ENCODE peak calls at places on chromosome 18, in four cellular contexts. One of them, this sample, is unnamed.
A peak's percentile ranks its signal among the peaks of the same experiment; 100 is the strongest.

GRCh38 chr18:2825613-2826205 is 21.1 kb upstream of the EMILIN2 start:
- DNase-seq in left ventricle myocardium inferior: no peak
- DNase-seq in GM12865: no peak
- DNase-seq in B cell: no peak
- DNase-seq in this sample: no peak

GRCh38 chr18:2964349-2965010 is 48.5 kb downstream of the LPIN2 start:
- DNase-seq in left ventricle myocardium inferior: no peak
- DNase-seq in GM12865: no peak
- DNase-seq in B cell: no peak
- DNase-seq in this sample: no peak

GRCh38 chr18:38481576-38481975 is 916.0 kb upstream of the CELF4 start:
- DNase-seq in B cell: no peak
- DNase-seq in left ventricle myocardium inferior: no peak
- DNase-seq in GM12865: no peak
- DNase-seq in this sample: no peak

GRCh38 chr18:42045346-42045745 is 90.3 kb downstream of the PIK3C3 start:
- DNase-seq in left ventricle myocardium inferior: no peak
- DNase-seq in GM12865: no peak
- DNase-seq in B cell: no peak
- DNase-seq in this sample: no peak

GRCh38 chr18:63409301-63409700 is 13.0 kb downstream of the VPS4B start:
- DNase-seq in left ventricle myocardium inferior: no peak
- DNase-seq in GM12865: no peak
- DNase-seq in B cell: no peak
- DNase-seq in this sample: no peak

GRCh38 chr18:21191596-21192307 is 50.3 kb upstream of the GREB1L start:
- DNase-seq in left ventricle myocardium inferior: peak; percentile 36
- DNase-seq in GM12865: peak; percentile 52
- DNase-seq in B cell: no peak
- DNase-seq in this sample: no peak

GRCh38 chr18:74331404-74331803 is 15.8 kb downstream of the C18orf63 start:
- DNase-seq in GM12865: peak; percentile 18
- DNase-seq in left ventricle myocardium inferior: no peak
- DNase-seq in B cell: no peak
- DNase-seq in this sample: no peak

GRCh38 chr18:42444349-42444748 is 489.3 kb downstream of the PIK3C3 start:
- DNase-seq in B cell: no peak
- DNase-seq in GM12865: no peak
- DNase-seq in left ventricle myocardium inferior: no peak
- DNase-seq in this sample: no peak

GRCh38 chr18:26746284-26747130 is 119.0 kb downstream of the AQP4 start:
- DNase-seq in GM12865: no peak
- DNase-seq in left ventricle myocardium inferior: no peak
- DNase-seq in B cell: no peak
- DNase-seq in this sample: no peak

GRCh38 chr18:62784338-62784965 is 69.1 kb downstream of the PHLPP1 start:
- DNase-seq in B cell: no peak
- DNase-seq in GM12865: peak; percentile 48
- DNase-seq in left ventricle myocardium inferior: no peak
- DNase-seq in this sample: peak; percentile 17

GRCh38 chr18:50306944-50307343 is 19.5 kb upstream of the CXXC1 start:
- DNase-seq in left ventricle myocardium inferior: no peak
- DNase-seq in B cell: no peak
- DNase-seq in GM12865: no peak
- DNase-seq in this sample: no peak

GRCh38 chr18:48036641-48037421 is 106.4 kb upstream of the SMAD2 start:
- DNase-seq in left ventricle myocardium inferior: no peak
- DNase-seq in GM12865: no peak
- DNase-seq in B cell: no peak
- DNase-seq in this sample: no peak

GRCh38 chr18:63953811-63954210 is 4.7 kb downstream of the HMSD start:
- DNase-seq in left ventricle myocardium inferior: no peak
- DNase-seq in GM12865: no peak
- DNase-seq in B cell: no peak
- DNase-seq in this sample: no peak

GRCh38 chr18:36993068-36993467 is 164.1 kb downstream of the KIAA1328 start:
- DNase-seq in left ventricle myocardium inferior: no peak
- DNase-seq in GM12865: peak; percentile 9
- DNase-seq in B cell: no peak
- DNase-seq in this sample: no peak

GRCh38 chr18:22613788-22614187 is 196.1 kb upstream of the CTAGE1 start:
- DNase-seq in B cell: no peak
- DNase-seq in GM12865: no peak
- DNase-seq in left ventricle myocardium inferior: no peak
- DNase-seq in this sample: no peak

GRCh38 chr18:24380163-24380747 is 17.4 kb downstream of the OSBPL1A start:
- DNase-seq in B cell: no peak
- DNase-seq in GM12865: no peak
- DNase-seq in left ventricle myocardium inferior: no peak
- DNase-seq in this sample: no peak

GRCh38 chr18:30945769-30946168 is 96.8 kb downstream of the DSC3 start:
- DNase-seq in GM12865: no peak
- DNase-seq in left ventricle myocardium inferior: no peak
- DNase-seq in B cell: no peak
- DNase-seq in this sample: no peak

GRCh38 chr18:34320267-34320666 is 95.6 kb upstream of the NOL4 start:
- DNase-seq in left ventricle myocardium inferior: no peak
- DNase-seq in GM12865: no peak
- DNase-seq in B cell: no peak
- DNase-seq in this sample: no peak

GRCh38 chr18:32454667-32455066 is 16.0 kb downstream of the GAREM1 start:
- DNase-seq in left ventricle myocardium inferior: no peak
- DNase-seq in B cell: no peak
- DNase-seq in GM12865: no peak
- DNase-seq in this sample: no peak

GRCh38 chr18:67514465-67514864 is 2.1 kb downstream of the DSEL start:
- DNase-seq in B cell: no peak
- DNase-seq in left ventricle myocardium inferior: no peak
- DNase-seq in GM12865: no peak
- DNase-seq in this sample: no peak

GRCh38 chr18:67517224-67517765 is 775 bp upstream of the DSEL start:
- DNase-seq in B cell: peak; percentile 22
- DNase-seq in left ventricle myocardium inferior: peak; percentile 20
- DNase-seq in GM12865: peak; percentile 4
- DNase-seq in this sample: peak; percentile 23

GRCh38 chr18:67516432-67517223 is at the start of gene DSEL:
- DNase-seq in GM12865: peak; percentile 95
- DNase-seq in left ventricle myocardium inferior: peak; percentile 98
- DNase-seq in B cell: peak; percentile 98
- DNase-seq in this sample: peak; percentile 99

GRCh38 chr18:67514901-67515540 is 1.5 kb downstream of the DSEL start:
- DNase-seq in left ventricle myocardium inferior: no peak
- DNase-seq in GM12865: no peak
- DNase-seq in B cell: no peak
- DNase-seq in this sample: no peak

GRCh38 chr18:67515987-67516431 is 511 bp downstream of the DSEL start:
- DNase-seq in B cell: peak; percentile 74
- DNase-seq in left ventricle myocardium inferior: peak; percentile 82
- DNase-seq in GM12865: peak; percentile 64
- DNase-seq in this sample: peak; percentile 70
- TF ChIP-seq CTCF in B cell: peak; percentile 29
- TF ChIP-seq CTCF in left ventricle myocardium inferior: peak; percentile 81
- TF ChIP-seq CTCF in GM12865: peak; percentile 50
- TF ChIP-seq CTCF in this sample: peak; percentile 56

GRCh38 chr18:58584219-58585127 is 44.4 kb downstream of the ALPK2 start:
- DNase-seq in GM12865: no peak
- DNase-seq in B cell: no peak
- DNase-seq in left ventricle myocardium inferior: no peak
- DNase-seq in this sample: no peak
- TF ChIP-seq CTCF in GM12865: no peak
- TF ChIP-seq CTCF in B cell: no peak
- TF ChIP-seq CTCF in left ventricle myocardium inferior: no peak
- TF ChIP-seq CTCF in this sample: no peak

GRCh38 chr18:7566244-7566586 is 901 bp upstream of the PTPRM start:
- DNase-seq in left ventricle myocardium inferior: no peak
- DNase-seq in B cell: no peak
- DNase-seq in GM12865: no peak
- DNase-seq in this sample: no peak

GRCh38 chr18:7568426-7568825 is 1.3 kb downstream of the PTPRM start:
- DNase-seq in GM12865: no peak
- DNase-seq in B cell: no peak
- DNase-seq in left ventricle myocardium inferior: peak; percentile 44
- DNase-seq in this sample: no peak

GRCh38 chr18:7567487-7568425 is 640 bp downstream of the PTPRM start:
- DNase-seq in B cell: peak; percentile 9
- DNase-seq in left ventricle myocardium inferior: peak; percentile 48
- DNase-seq in GM12865: no peak
- DNase-seq in this sample: peak; percentile 32

GRCh38 chr18:7565677-7566076 is 1.4 kb upstream of the PTPRM start:
- DNase-seq in left ventricle myocardium inferior: no peak
- DNase-seq in B cell: no peak
- DNase-seq in GM12865: no peak
- DNase-seq in this sample: no peak

DNA sequence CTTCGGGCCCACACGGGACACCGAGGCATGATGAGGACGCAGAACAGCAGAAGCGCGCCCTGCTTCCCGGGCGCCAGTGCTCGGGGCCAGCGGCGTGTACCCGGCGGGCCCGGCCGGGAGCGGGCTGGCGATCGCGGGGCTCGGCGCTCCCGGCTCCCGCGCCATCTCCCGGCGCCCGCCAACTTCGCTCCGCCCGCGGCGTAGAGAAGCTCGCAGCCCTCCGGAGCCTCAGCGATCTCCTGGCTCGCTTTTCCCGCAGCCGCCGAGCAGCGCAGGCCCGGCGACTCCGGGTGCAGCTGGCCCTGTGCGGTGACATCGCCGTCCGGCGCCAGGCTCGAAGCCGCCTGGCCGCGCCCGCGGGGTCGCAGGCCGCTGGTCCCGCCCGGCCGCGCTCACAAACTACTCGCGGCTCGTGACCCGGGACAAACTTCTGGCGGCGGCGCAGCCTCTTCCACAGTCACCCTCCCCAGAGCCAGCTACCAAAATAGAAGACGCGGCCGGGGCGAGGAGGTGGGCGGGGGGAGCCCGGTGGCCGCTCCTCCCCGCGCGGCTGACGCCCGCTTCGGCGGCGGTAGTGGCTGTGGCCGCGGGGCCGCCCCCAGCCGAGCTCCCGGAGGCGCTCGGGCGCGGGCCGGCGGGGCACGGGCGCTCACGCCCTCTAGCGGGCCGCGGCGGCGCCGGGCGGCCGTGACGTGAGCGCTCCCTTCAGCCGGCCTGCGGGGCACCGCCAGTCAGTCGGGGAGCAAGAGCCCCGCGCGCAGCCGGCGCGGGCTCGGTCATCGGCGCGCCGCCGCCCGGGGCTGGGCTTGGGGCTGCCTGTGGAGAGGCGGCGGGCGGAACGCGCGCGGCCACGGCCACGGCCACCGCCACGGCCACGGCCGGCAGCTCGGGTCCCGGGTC is at the start of gene PTPRM:
- DNase-seq in left ventricle myocardium inferior: peak; percentile 93
- DNase-seq in GM12865: peak; percentile 46
- DNase-seq in B cell: peak; percentile 42
- DNase-seq in this sample: peak; percentile 86
- TF ChIP-seq CTCF in left ventricle myocardium inferior: peak; percentile 52
- TF ChIP-seq CTCF in GM12865: peak; percentile 21
- TF ChIP-seq CTCF in B cell: no peak
- TF ChIP-seq CTCF in this sample: peak; percentile 73

DNA sequence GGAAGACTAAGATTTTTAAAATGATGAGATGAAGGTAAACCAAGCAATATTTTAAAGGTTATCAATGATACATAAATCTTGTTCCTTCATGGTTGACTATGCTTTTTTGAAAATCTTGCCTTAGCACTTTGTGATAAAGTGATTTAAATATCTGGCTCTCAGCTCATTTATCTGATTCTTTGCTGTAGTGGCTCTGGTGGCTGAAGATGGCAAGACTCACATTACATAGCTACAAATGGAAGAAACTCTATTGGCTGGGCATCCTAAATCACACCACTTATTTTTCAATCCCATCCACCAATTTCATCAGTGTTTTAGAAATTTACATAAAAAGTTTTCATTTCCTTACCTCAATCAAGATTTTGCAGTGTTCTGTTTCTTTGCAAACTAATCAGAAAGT is 16.6 kb upstream of the APCDD1 start:
- DNase-seq in GM12865: peak; percentile 29
- DNase-seq in left ventricle myocardium inferior: no peak
- DNase-seq in B cell: no peak
- DNase-seq in this sample: no peak
- TF ChIP-seq CTCF in GM12865: peak; percentile 37
- TF ChIP-seq CTCF in left ventricle myocardium inferior: no peak
- TF ChIP-seq CTCF in B cell: no peak
- TF ChIP-seq CTCF in this sample: no peak

DNA sequence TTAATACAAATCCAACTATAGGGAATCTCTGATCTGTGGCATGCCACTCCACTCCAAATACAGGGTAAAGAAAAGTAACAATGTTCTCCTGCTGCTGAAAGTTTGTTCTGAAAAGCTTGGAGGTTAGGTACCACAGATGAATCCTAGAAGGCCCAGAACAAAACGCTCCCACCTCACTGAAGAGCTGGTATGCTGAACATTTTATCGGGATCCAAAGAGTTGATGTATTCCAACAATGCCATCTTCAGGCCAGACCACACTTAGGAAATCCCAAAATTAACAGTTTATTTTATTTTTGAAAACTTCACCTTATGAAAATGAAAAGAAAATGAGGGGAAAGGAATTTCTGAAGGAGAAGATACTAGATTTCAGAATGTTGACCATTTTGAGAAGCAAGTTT is 145.1 kb upstream of the CDH19 start:
- DNase-seq in B cell: no peak
- DNase-seq in GM12865: no peak
- DNase-seq in left ventricle myocardium inferior: no peak
- DNase-seq in this sample: no peak
- TF ChIP-seq CTCF in B cell: no peak
- TF ChIP-seq CTCF in GM12865: no peak
- TF ChIP-seq CTCF in left ventricle myocardium inferior: peak; percentile 31
- TF ChIP-seq CTCF in this sample: no peak

GRCh38 chr18:79680100-79680879 is 687 bp downstream of the CTDP1 start:
- DNase-seq in GM12865: peak; percentile 41
- DNase-seq in left ventricle myocardium inferior: no peak
- DNase-seq in B cell: peak; percentile 35
- DNase-seq in this sample: no peak
- TF ChIP-seq CTCF in GM12865: no peak
- TF ChIP-seq CTCF in left ventricle myocardium inferior: peak; percentile 9
- TF ChIP-seq CTCF in B cell: no peak
- TF ChIP-seq CTCF in this sample: no peak

GRCh38 chr18:66046025-66046602 is 295.3 kb downstream of the CDH7 start:
- DNase-seq in GM12865: no peak
- DNase-seq in left ventricle myocardium inferior: no peak
- DNase-seq in B cell: no peak
- DNase-seq in this sample: no peak
- TF ChIP-seq CTCF in GM12865: no peak
- TF ChIP-seq CTCF in left ventricle myocardium inferior: no peak
- TF ChIP-seq CTCF in B cell: no peak
- TF ChIP-seq CTCF in this sample: peak; percentile 10

This sample was measured in GM13977.